ENCODE peak calls at places on chromosomes 12 and 14, in ten cellular contexts. Y is kidney, J is astrocyte of the cerebellum, D is psoas muscle, H is astrocyte of the spinal cord, N is left ventricle myocardium inferior, R is PC-3, E is small intestine, I is A549, L is lower lobe of right lung. F is an unnamed sample.

GRCh38 chr14:100838493-100839440 is 12.8 kb downstream of the MEG3 start:
- DNase-seq in Y (peak; percentile 31), J (no peak), D (no peak), H (no peak), N (no peak), R (no peak), E (no peak), I (no peak), L (peak; percentile 16), F (no peak)

GRCh38 chr12:49335955-49336644 is 888 bp downstream of the C1QL4 start:
- DNase-seq in Y (peak; percentile 73), J (no peak), D (no peak), H (no peak), N (no peak), R (no peak), E (no peak), I (no peak), L (no peak), F (no peak)

GRCh38 chr14:93274055-93274806 is 58.6 kb downstream of the BTBD7 start:
- DNase-seq in Y (no peak), J (no peak), D (no peak), H (no peak), N (no peak), R (no peak), E (no peak), I (no peak), L (no peak), F (no peak)

GRCh38 chr14:69877492-69877891 is 1.7 kb upstream of the SMOC1 start:
- DNase-seq in Y (no peak), J (peak; percentile 33), D (no peak), H (peak; percentile 64), N (no peak), R (no peak), E (peak; percentile 21), I (peak; percentile 51), L (no peak), F (no peak)

GRCh38 chr12:31228811-31229792 is 96.8 kb downstream of the SINHCAF start:
- DNase-seq in Y (no peak), J (no peak), D (no peak), H (no peak), N (peak; percentile 70), R (no peak), E (peak; percentile 81), I (no peak), L (peak; percentile 41), F (no peak)

GRCh38 chr12:91222746-91223145 is 40.1 kb upstream of the DCN start:
- DNase-seq in Y (no peak), J (no peak), D (no peak), H (peak; percentile 83), N (no peak), R (peak; percentile 48), E (no peak), I (no peak), L (no peak), F (no peak)

GRCh38 chr12:32264995-32265394 is 134.4 kb upstream of the FGD4 start:
- DNase-seq in Y (no peak), J (no peak), D (no peak), H (no peak), N (no peak), R (no peak), E (no peak), I (no peak), L (no peak), F (no peak)

GRCh38 chr14:63543826-63544320 is 696 bp upstream of the PPP2R5E start:
- DNase-seq in Y (no peak), J (no peak), D (no peak), H (peak; percentile 16), N (no peak), R (no peak), E (no peak), I (no peak), L (no peak), F (no peak)

DNA sequence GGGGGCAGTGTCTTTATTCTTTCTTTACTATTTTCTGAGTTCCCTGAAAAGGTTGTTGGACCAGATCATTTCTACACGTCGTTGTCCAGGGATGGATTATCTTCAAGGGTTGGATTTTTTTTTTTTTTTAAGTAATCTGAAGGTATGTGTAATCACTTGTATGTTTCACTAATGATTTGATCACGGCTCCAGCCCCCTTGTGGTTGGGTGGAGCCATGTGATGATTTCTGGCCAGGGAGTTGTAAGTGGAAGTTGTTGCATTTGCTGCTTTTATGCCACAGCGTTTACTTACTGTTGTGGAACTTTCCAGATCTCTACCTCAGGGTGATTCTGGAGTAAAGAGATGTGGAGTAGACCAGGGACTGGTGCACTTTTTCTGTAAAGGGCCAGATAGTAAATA is 390.3 kb downstream of the AACS start:
- DNase-seq in Y (no peak), J (no peak), D (no peak), H (no peak), N (no peak), R (no peak), E (no peak), I (no peak), L (no peak), F (no peak)
- H3K4me3 ChIP-seq in Y (no peak overlapping the region), J (no peak overlapping the region), D (no peak overlapping the region), H (no peak overlapping the region), N (no peak overlapping the region), R (no peak overlapping the region), E (no peak overlapping the region), I (no peak overlapping the region), L (no peak overlapping the region), F (no peak overlapping the region)

DNA sequence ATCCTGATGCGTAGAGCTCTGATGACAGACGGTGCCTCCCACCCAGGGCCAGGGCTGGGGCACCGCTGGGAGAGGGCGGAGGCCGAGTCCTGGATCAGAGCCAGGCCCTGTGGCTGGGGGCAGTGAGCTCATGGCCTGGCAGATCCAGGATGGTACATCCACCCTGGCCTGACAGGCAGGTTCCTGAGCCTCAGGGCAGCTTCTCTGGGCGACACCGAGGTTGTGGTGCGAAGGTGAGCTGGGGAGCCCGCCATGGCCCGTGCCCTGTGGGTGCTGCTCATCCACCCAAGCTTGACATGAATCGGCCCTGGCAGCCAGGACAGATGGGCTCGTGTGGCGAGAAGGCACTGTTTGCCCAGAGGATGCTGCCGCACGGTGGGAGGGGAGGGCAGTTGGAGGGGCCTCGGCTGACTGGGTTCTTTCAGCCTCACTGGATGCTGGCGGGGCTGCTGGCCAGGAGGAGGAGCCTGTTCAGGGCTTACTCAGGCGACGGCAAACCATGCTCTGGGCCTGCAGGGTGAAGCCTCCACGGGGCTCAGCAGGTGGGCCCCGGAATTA is 16.6 kb downstream of the LRTM2 start:
- DNase-seq in Y (peak; percentile 77), J (no peak), D (no peak), H (no peak), N (no peak), R (peak; percentile 17), E (no peak), I (no peak), L (peak; percentile 28), F (no peak)
- H3K4me3 ChIP-seq in Y (no peak overlapping the region), J (no peak overlapping the region), D (no peak overlapping the region), H (no peak overlapping the region), N (no peak overlapping the region), R (no peak overlapping the region), E (no peak overlapping the region), I (no peak overlapping the region), L (no peak overlapping the region), F (no peak overlapping the region)

GRCh38 chr12:108837680-108838079 is 19.7 kb downstream of the SSH1 start:
- DNase-seq in Y (no peak), J (no peak), D (peak; percentile 34), H (no peak), N (no peak), R (no peak), E (no peak), I (no peak), L (peak; percentile 6), F (no peak)

GRCh38 chr12:108839890-108840230 is 17.5 kb downstream of the SSH1 start:
- DNase-seq in Y (no peak), J (no peak), D (no peak), H (no peak), N (peak; percentile 26), R (no peak), E (no peak), I (no peak), L (peak; percentile 58), F (no peak)

GRCh38 chr12:108839011-108839889 is 18.1 kb downstream of the SSH1 start:
- DNase-seq in Y (peak; percentile 82), J (no peak), D (peak; percentile 79), H (peak; percentile 69), N (peak; percentile 51), R (no peak), E (no peak), I (no peak), L (peak; percentile 58), F (no peak)

GRCh38 chr12:108837239-108837638 is 20.1 kb downstream of the SSH1 start:
- DNase-seq in Y (no peak), J (no peak), D (peak; percentile 2), H (peak; percentile 31), N (no peak), R (no peak), E (no peak), I (no peak), L (peak; percentile 7), F (no peak)

DNA sequence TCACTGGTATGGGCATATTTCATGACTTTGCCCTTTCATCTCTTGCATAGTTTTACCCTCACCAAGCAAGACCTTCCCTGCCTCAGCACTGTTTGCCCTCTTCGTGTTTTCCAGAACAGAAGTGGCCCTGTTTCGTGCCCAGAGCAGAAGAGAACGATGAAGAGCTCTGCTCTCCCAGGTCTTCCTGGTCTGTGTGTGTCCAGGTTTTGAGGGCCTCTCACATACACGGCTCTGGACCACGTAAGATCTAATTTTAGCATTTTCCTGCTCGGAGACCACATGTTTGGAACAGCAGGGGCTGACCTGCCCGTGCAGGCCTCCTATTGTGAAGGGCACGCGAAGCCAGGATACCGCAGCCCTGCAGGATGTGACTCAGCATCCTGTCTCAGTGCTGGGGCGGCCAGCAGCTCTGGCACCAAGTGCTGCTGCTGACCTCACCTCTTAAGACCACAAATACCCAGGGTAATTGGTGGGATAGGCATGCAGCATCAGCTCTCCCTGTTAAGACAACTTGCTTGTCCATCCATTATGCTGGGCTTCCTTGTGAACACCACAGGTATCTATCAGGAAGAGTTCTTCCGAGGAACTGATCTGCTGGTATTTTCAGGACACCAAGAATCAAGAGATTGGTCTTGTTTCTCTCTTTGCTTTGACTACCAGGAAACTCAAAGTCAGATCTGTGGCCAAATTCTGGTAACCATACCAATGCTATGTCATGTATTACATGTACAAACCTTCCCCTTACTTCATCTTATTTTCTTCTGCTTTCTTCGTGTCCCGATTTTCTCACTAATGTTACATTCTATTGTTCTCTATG is 19.0 kb downstream of the SSH1 start:
- DNase-seq in Y (peak; percentile 94), J (peak; percentile 100), D (peak; percentile 95), H (peak; percentile 100), N (peak; percentile 89), R (peak; percentile 99), E (peak; percentile 59), I (peak; percentile 99), L (peak; percentile 89), F (peak; percentile 90)
- H3K4me3 ChIP-seq in Y (no peak overlapping the region), J (no peak overlapping the region), D (peak overlapping the region; percentile 24), H (no peak overlapping the region), N (no peak overlapping the region), R (peak overlapping the region; percentile 23), E (no peak overlapping the region), I (no peak overlapping the region), L (no peak overlapping the region), F (no peak overlapping the region)

DNA sequence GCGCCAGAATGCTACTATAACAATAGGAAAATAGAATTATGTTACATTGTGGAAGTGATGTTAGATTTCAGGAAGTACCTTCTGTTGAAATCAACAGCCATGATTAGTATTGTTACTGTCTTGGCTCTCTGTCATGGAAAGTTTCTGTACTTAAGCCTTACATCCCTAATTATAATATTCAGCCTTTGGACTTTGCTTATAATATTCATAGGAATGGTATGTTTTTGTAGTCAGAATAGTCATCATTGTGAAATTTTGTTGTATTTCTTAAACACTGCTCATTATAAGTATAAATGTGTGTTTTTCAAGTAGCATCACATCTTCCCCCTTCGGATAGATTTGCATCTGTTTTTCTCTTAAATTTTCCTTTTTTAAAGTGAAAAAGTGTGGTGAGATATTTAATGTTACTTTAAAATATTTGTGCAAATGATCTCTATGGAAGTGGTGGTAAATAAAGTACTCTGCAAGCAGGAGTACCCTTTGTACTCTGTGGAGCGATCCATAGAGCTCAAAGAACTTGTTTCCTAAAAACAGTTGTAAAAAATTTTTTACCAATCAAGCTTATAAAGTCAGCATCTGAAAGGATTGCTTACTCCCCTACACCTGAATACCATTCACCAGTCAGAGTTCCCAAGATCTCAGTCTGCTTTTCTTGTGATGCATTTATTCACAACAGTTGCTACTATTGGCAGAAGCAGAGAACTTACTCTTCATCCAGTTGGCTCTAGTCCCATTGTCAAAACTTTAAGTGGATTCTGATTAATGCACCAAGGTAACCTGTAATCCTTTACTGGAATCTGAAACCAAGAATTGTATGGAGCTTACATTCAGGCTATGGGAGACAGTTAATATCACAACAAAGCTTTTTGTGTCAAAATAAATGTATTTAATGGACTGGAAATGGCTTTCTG is 87.8 kb downstream of the RIC8B start:
- DNase-seq in Y (no peak), J (peak; percentile 28), D (no peak), H (peak; percentile 42), N (no peak), R (peak; percentile 82), E (peak; percentile 55), I (peak; percentile 47), L (no peak), F (no peak)
- H3K4me3 ChIP-seq in Y (no peak overlapping the region), J (no peak overlapping the region), D (no peak overlapping the region), H (no peak overlapping the region), N (no peak overlapping the region), R (peak overlapping the region; percentile 16), E (no peak overlapping the region), I (peak overlapping the region; percentile 7), L (no peak overlapping the region), F (no peak overlapping the region)